ENCODE peak calls at places on chromosomes 4 and X, in six cellular contexts. One of them, this sample, is unnamed.

GRCh38 chr4:91280551-91281290 is 1023.0 kb upstream of the GRID2 start:
- DNase-seq in HFFc6: no peak
- DNase-seq in mucosa of gallbladder: no peak
- DNase-seq in CD8-positive, alpha-beta T cell: no peak
- DNase-seq in AG20443: no peak
- DNase-seq in fibroblast of pulmonary artery: no peak
- DNase-seq in this sample: no peak

GRCh38 chr4:153922148-153922547 is 133.3 kb upstream of the SFRP2 start:
- DNase-seq in mucosa of gallbladder: no peak
- DNase-seq in CD8-positive, alpha-beta T cell: no peak
- DNase-seq in AG20443: no peak
- DNase-seq in fibroblast of pulmonary artery: no peak
- DNase-seq in HFFc6: no peak
- DNase-seq in this sample: no peak

GRCh38 chrX:20593402-20593801 is 326.7 kb upstream of the RPS6KA3 start:
- DNase-seq in mucosa of gallbladder: no peak
- DNase-seq in CD8-positive, alpha-beta T cell: no peak
- DNase-seq in fibroblast of pulmonary artery: no peak
- DNase-seq in HFFc6: no peak
- DNase-seq in AG20443: no peak
- DNase-seq in this sample: no peak

GRCh38 chrX:135596495-135596894 is 76.0 kb downstream of the INTS6L start:
- DNase-seq in CD8-positive, alpha-beta T cell: no peak
- DNase-seq in HFFc6: peak
- DNase-seq in AG20443: peak
- DNase-seq in fibroblast of pulmonary artery: peak
- DNase-seq in mucosa of gallbladder: no peak
- DNase-seq in this sample: peak

GRCh38 chr4:88659061-88659889 is 38.4 kb downstream of the NAP1L5 start:
- DNase-seq in AG20443: peak
- DNase-seq in HFFc6: peak
- DNase-seq in fibroblast of pulmonary artery: peak
- DNase-seq in CD8-positive, alpha-beta T cell: peak
- DNase-seq in mucosa of gallbladder: peak
- DNase-seq in this sample: peak

GRCh38 chr4:99536848-99537247 is 26.0 kb downstream of the C4orf17 start:
- DNase-seq in AG20443: no peak
- DNase-seq in mucosa of gallbladder: no peak
- DNase-seq in HFFc6: no peak
- DNase-seq in CD8-positive, alpha-beta T cell: no peak
- DNase-seq in fibroblast of pulmonary artery: no peak
- DNase-seq in this sample: no peak

GRCh38 chrX:15854080-15854655 is 445 bp downstream of the AP1S2 start:
- DNase-seq in CD8-positive, alpha-beta T cell: peak
- DNase-seq in AG20443: peak
- DNase-seq in mucosa of gallbladder: peak
- DNase-seq in fibroblast of pulmonary artery: no peak
- DNase-seq in HFFc6: peak
- DNase-seq in this sample: peak

GRCh38 chrX:120315776-120316175 is 4.5 kb upstream of the TMEM255A start:
- DNase-seq in CD8-positive, alpha-beta T cell: no peak
- DNase-seq in mucosa of gallbladder: no peak
- DNase-seq in AG20443: no peak
- DNase-seq in fibroblast of pulmonary artery: no peak
- DNase-seq in HFFc6: no peak
- DNase-seq in this sample: no peak

GRCh38 chr4:41213563-41214157 is 682 bp downstream of the APBB2 start:
- DNase-seq in HFFc6: no peak
- DNase-seq in AG20443: peak
- DNase-seq in fibroblast of pulmonary artery: no peak
- DNase-seq in CD8-positive, alpha-beta T cell: no peak
- DNase-seq in mucosa of gallbladder: no peak
- DNase-seq in this sample: no peak

GRCh38 chr4:98611649-98612317 is 46.6 kb downstream of the TSPAN5 start:
- DNase-seq in fibroblast of pulmonary artery: no peak
- DNase-seq in mucosa of gallbladder: no peak
- DNase-seq in AG20443: no peak
- DNase-seq in HFFc6: no peak
- DNase-seq in CD8-positive, alpha-beta T cell: no peak
- DNase-seq in this sample: no peak

GRCh38 chrX:21974011-21974385 is 33.5 kb downstream of the SMS start:
- DNase-seq in CD8-positive, alpha-beta T cell: no peak
- DNase-seq in AG20443: no peak
- DNase-seq in fibroblast of pulmonary artery: no peak
- DNase-seq in mucosa of gallbladder: no peak
- DNase-seq in HFFc6: no peak
- DNase-seq in this sample: no peak

GRCh38 chr4:4422856-4423485 is 36.1 kb downstream of the NSG1 start:
- DNase-seq in CD8-positive, alpha-beta T cell: no peak
- DNase-seq in HFFc6: no peak
- DNase-seq in AG20443: no peak
- DNase-seq in fibroblast of pulmonary artery: no peak
- DNase-seq in mucosa of gallbladder: no peak
- DNase-seq in this sample: no peak

GRCh38 chr4:76850010-76850441 is 47.9 kb downstream of the SOWAHB start:
- DNase-seq in fibroblast of pulmonary artery: peak
- DNase-seq in CD8-positive, alpha-beta T cell: no peak
- DNase-seq in AG20443: no peak
- DNase-seq in mucosa of gallbladder: peak
- DNase-seq in HFFc6: peak
- DNase-seq in this sample: peak

GRCh38 chr4:57320880-57321279 is 210.7 kb upstream of the IGFBP7 start:
- DNase-seq in mucosa of gallbladder: no peak
- DNase-seq in HFFc6: no peak
- DNase-seq in AG20443: no peak
- DNase-seq in CD8-positive, alpha-beta T cell: no peak
- DNase-seq in fibroblast of pulmonary artery: no peak
- DNase-seq in this sample: no peak

GRCh38 chrX:67555578-67556203 is 11.9 kb downstream of the AR start:
- DNase-seq in CD8-positive, alpha-beta T cell: no peak
- DNase-seq in HFFc6: peak
- DNase-seq in AG20443: peak
- DNase-seq in fibroblast of pulmonary artery: peak
- DNase-seq in mucosa of gallbladder: peak
- DNase-seq in this sample: peak

GRCh38 chr4:115113382-115114106 is at the start of gene NDST4:
- DNase-seq in mucosa of gallbladder: no peak
- DNase-seq in HFFc6: no peak
- DNase-seq in AG20443: peak
- DNase-seq in fibroblast of pulmonary artery: peak
- DNase-seq in CD8-positive, alpha-beta T cell: no peak
- DNase-seq in this sample: peak

GRCh38 chr4:11073621-11074051 is 355.1 kb downstream of the HS3ST1 start:
- DNase-seq in mucosa of gallbladder: peak
- DNase-seq in CD8-positive, alpha-beta T cell: no peak
- DNase-seq in HFFc6: no peak
- DNase-seq in AG20443: no peak
- DNase-seq in fibroblast of pulmonary artery: peak
- DNase-seq in this sample: no peak

GRCh38 chrX:30712214-30712613 is 59.0 kb downstream of the GK start:
- DNase-seq in AG20443: no peak
- DNase-seq in fibroblast of pulmonary artery: no peak
- DNase-seq in HFFc6: no peak
- DNase-seq in mucosa of gallbladder: no peak
- DNase-seq in CD8-positive, alpha-beta T cell: no peak
- DNase-seq in this sample: no peak

GRCh38 chr4:112083587-112084347 is 61.5 kb upstream of the FAM241A start:
- DNase-seq in CD8-positive, alpha-beta T cell: no peak
- DNase-seq in mucosa of gallbladder: no peak
- DNase-seq in HFFc6: peak
- DNase-seq in fibroblast of pulmonary artery: peak
- DNase-seq in AG20443: no peak
- DNase-seq in this sample: no peak

GRCh38 chr4:1480720-1481119 is 74.5 kb upstream of the NKX1-1 start:
- DNase-seq in HFFc6: no peak
- DNase-seq in AG20443: no peak
- DNase-seq in fibroblast of pulmonary artery: no peak
- DNase-seq in mucosa of gallbladder: no peak
- DNase-seq in CD8-positive, alpha-beta T cell: no peak
- DNase-seq in this sample: no peak

GRCh38 chrX:120468071-120468470 is 1.0 kb downstream of the LAMP2 start:
- DNase-seq in mucosa of gallbladder: no peak
- DNase-seq in AG20443: no peak
- DNase-seq in HFFc6: no peak
- DNase-seq in fibroblast of pulmonary artery: no peak
- DNase-seq in CD8-positive, alpha-beta T cell: no peak
- DNase-seq in this sample: no peak

GRCh38 chr4:143700060-143700419 is 435 bp downstream of the FREM3 start:
- DNase-seq in mucosa of gallbladder: no peak
- DNase-seq in HFFc6: no peak
- DNase-seq in fibroblast of pulmonary artery: peak
- DNase-seq in CD8-positive, alpha-beta T cell: no peak
- DNase-seq in AG20443: peak
- DNase-seq in this sample: no peak

GRCh38 chr4:136078971-136079370 is 1453.3 kb downstream of the PCDH18 start:
- DNase-seq in CD8-positive, alpha-beta T cell: no peak
- DNase-seq in AG20443: no peak
- DNase-seq in fibroblast of pulmonary artery: peak
- DNase-seq in mucosa of gallbladder: no peak
- DNase-seq in HFFc6: no peak
- DNase-seq in this sample: no peak

GRCh38 chr4:30875659-30876269 is 155.6 kb downstream of the PCDH7 start:
- DNase-seq in fibroblast of pulmonary artery: peak
- DNase-seq in CD8-positive, alpha-beta T cell: no peak
- DNase-seq in AG20443: no peak
- DNase-seq in mucosa of gallbladder: no peak
- DNase-seq in HFFc6: no peak
- DNase-seq in this sample: no peak

GRCh38 chr4:5746829-5747745 is 36.1 kb downstream of the EVC start:
- DNase-seq in fibroblast of pulmonary artery: peak
- DNase-seq in HFFc6: peak
- DNase-seq in AG20443: peak
- DNase-seq in CD8-positive, alpha-beta T cell: no peak
- DNase-seq in mucosa of gallbladder: no peak
- DNase-seq in this sample: peak

GRCh38 chrX:337331-337831 is 18.8 kb upstream of the GTPBP6 start:
- DNase-seq in CD8-positive, alpha-beta T cell: no peak
- DNase-seq in fibroblast of pulmonary artery: no peak
- DNase-seq in mucosa of gallbladder: no peak
- DNase-seq in HFFc6: no peak
- DNase-seq in AG20443: no peak
- DNase-seq in this sample: no peak

GRCh38 chrX:130577431-130577830 is 175.6 kb downstream of the RBMX2 start:
- DNase-seq in fibroblast of pulmonary artery: no peak
- DNase-seq in HFFc6: no peak
- DNase-seq in mucosa of gallbladder: no peak
- DNase-seq in AG20443: no peak
- DNase-seq in CD8-positive, alpha-beta T cell: no peak
- DNase-seq in this sample: no peak

GRCh38 chr4:99179626-99180025 is 35.5 kb upstream of the ADH4 start:
- DNase-seq in CD8-positive, alpha-beta T cell: no peak
- DNase-seq in AG20443: no peak
- DNase-seq in mucosa of gallbladder: no peak
- DNase-seq in fibroblast of pulmonary artery: no peak
- DNase-seq in HFFc6: no peak
- DNase-seq in this sample: no peak

GRCh38 chr4:149344436-149344835 is 471.2 kb downstream of the IQCM start:
- DNase-seq in CD8-positive, alpha-beta T cell: no peak
- DNase-seq in AG20443: peak
- DNase-seq in mucosa of gallbladder: no peak
- DNase-seq in HFFc6: peak
- DNase-seq in fibroblast of pulmonary artery: peak
- DNase-seq in this sample: peak

GRCh38 chrX:128931071-128931470 is 592.2 kb downstream of the SMARCA1 start:
- DNase-seq in mucosa of gallbladder: no peak
- DNase-seq in AG20443: no peak
- DNase-seq in HFFc6: no peak
- DNase-seq in CD8-positive, alpha-beta T cell: no peak
- DNase-seq in fibroblast of pulmonary artery: no peak
- DNase-seq in this sample: no peak

GRCh38 chr4:182528819-182529218 is 285.6 kb downstream of the TENM3 start:
- DNase-seq in CD8-positive, alpha-beta T cell: no peak
- DNase-seq in mucosa of gallbladder: no peak
- DNase-seq in AG20443: no peak
- DNase-seq in fibroblast of pulmonary artery: no peak
- DNase-seq in HFFc6: no peak
- DNase-seq in this sample: no peak

GRCh38 chr4:7753271-7753670 is 186.4 kb downstream of the AFAP1 start:
- DNase-seq in AG20443: no peak
- DNase-seq in CD8-positive, alpha-beta T cell: no peak
- DNase-seq in fibroblast of pulmonary artery: no peak
- DNase-seq in HFFc6: no peak
- DNase-seq in mucosa of gallbladder: no peak
- DNase-seq in this sample: no peak

GRCh38 chr4:86130160-86130933 is 229.5 kb downstream of the MAPK10 start:
- DNase-seq in mucosa of gallbladder: no peak
- DNase-seq in AG20443: no peak
- DNase-seq in HFFc6: no peak
- DNase-seq in fibroblast of pulmonary artery: no peak
- DNase-seq in CD8-positive, alpha-beta T cell: no peak
- DNase-seq in this sample: no peak

GRCh38 chrX:117985241-117985640 is 131.4 kb downstream of the KLHL13 start:
- DNase-seq in AG20443: no peak
- DNase-seq in HFFc6: no peak
- DNase-seq in CD8-positive, alpha-beta T cell: no peak
- DNase-seq in mucosa of gallbladder: no peak
- DNase-seq in fibroblast of pulmonary artery: no peak
- DNase-seq in this sample: no peak

GRCh38 chr4:95193391-95194224 is 355.2 kb downstream of the UNC5C start:
- DNase-seq in fibroblast of pulmonary artery: no peak
- DNase-seq in CD8-positive, alpha-beta T cell: no peak
- DNase-seq in mucosa of gallbladder: no peak
- DNase-seq in HFFc6: no peak
- DNase-seq in AG20443: peak
- DNase-seq in this sample: no peak

GRCh38 chr4:155973639-155974475 is 20.2 kb upstream of the CTSO start:
- DNase-seq in mucosa of gallbladder: no peak
- DNase-seq in CD8-positive, alpha-beta T cell: no peak
- DNase-seq in HFFc6: no peak
- DNase-seq in fibroblast of pulmonary artery: peak
- DNase-seq in AG20443: peak
- DNase-seq in this sample: peak

This sample was measured in AG08395.